ENCODE peak calls at places on chromosomes 6 and 20, in seven cellular contexts. C is progenitor cell of endocrine pancreas, P is omental fat pad, U is left lung, S is epithelial cell of esophagus, W is endothelial cell of umbilical vein, O is bronchial epithelial cell. A is an unnamed sample.
A peak's percentile ranks its signal among the peaks of the same experiment; 100 is the strongest.

GRCh38 chr6:33814663-33814985 is 10.8 kb upstream of the MLN start:
- DNase-seq in C (no peak), P (no peak), U (no peak), S (no peak), W (no peak), O (no peak), A (no peak)

GRCh38 chr6:129844118-129844891 is 16.8 kb downstream of the TMEM244 start:
- DNase-seq in C (no peak), P (no peak), U (no peak), S (peak; percentile 54), W (peak; percentile 32), O (peak; percentile 60), A (no peak)

GRCh38 chr20:36542019-36542488 is 735 bp downstream of the MYL9 start:
- DNase-seq in C (peak; percentile 30), P (no peak), U (no peak), S (peak; percentile 19), W (peak; percentile 26), O (peak; percentile 12), A (no peak)

GRCh38 chr20:9508696-9509178 is 5.7 kb upstream of the LAMP5 start:
- DNase-seq in C (no peak), P (no peak), U (no peak), S (no peak), W (no peak), O (no peak), A (no peak)

GRCh38 chr6:99993533-99994251 is at the start of gene MCHR2:
- DNase-seq in C (no peak), P (no peak), U (no peak), S (peak; percentile 13), W (no peak), O (no peak), A (no peak)

GRCh38 chr6:45480697-45481415 is 103.1 kb upstream of the SUPT3H start:
- DNase-seq in C (no peak), P (no peak), U (no peak), S (no peak), W (no peak), O (no peak), A (no peak)

GRCh38 chr20:41168281-41169183 is 31.2 kb downstream of the PLCG1 start:
- DNase-seq in C (no peak), P (no peak), U (peak; percentile 27), S (no peak), W (no peak), O (no peak), A (no peak)

GRCh38 chr6:150588862-150589499 is 10.7 kb upstream of the PLEKHG1 start:
- DNase-seq in C (no peak), P (no peak), U (no peak), S (no peak), W (no peak), O (no peak), A (no peak)

GRCh38 chr20:47282864-47283263 is 73.6 kb downstream of the ZMYND8 start:
- DNase-seq in C (no peak), P (no peak), U (no peak), S (no peak), W (no peak), O (no peak), A (no peak)

GRCh38 chr6:126661646-126662045 is 321.7 kb downstream of the CENPW start:
- DNase-seq in C (no peak), P (no peak), U (no peak), S (peak; percentile 18), W (no peak), O (peak; percentile 52), A (no peak)

GRCh38 chr6:166474721-166475565 is 92.2 kb upstream of the MPC1 start:
- DNase-seq in C (no peak), P (no peak), U (no peak), S (peak; percentile 31), W (no peak), O (no peak), A (no peak)

GRCh38 chr6:152110878-152111820 is 303.7 kb downstream of the ESR1 start:
- DNase-seq in C (no peak), P (no peak), U (no peak), S (no peak), W (no peak), O (no peak), A (no peak)

GRCh38 chr6:84897874-84898635 is 133.7 kb upstream of the TBX18 start:
- DNase-seq in C (no peak), P (no peak), U (no peak), S (peak; percentile 78), W (peak; percentile 87), O (peak; percentile 89), A (no peak)

GRCh38 chr6:35647400-35647799 is 41.3 kb downstream of the FKBP5 start:
- DNase-seq in C (no peak), P (no peak), U (no peak), S (no peak), W (no peak), O (no peak), A (no peak)

GRCh38 chr6:112173401-112173800 is 81.0 kb downstream of the LAMA4 start:
- DNase-seq in C (no peak), P (no peak), U (no peak), S (no peak), W (no peak), O (no peak), A (no peak)

GRCh38 chr6:128807577-128807976 is 75.4 kb upstream of the LAMA2 start:
- DNase-seq in C (no peak), P (no peak), U (no peak), S (peak; percentile 50), W (peak; percentile 62), O (peak; percentile 65), A (no peak)

GRCh38 chr20:57264908-57265648 is 1.4 kb downstream of the BMP7 start:
- DNase-seq in C (no peak), P (no peak), U (no peak), S (no peak), W (no peak), O (no peak), A (no peak)

GRCh38 chr20:57265649-57266250 is 691 bp downstream of the BMP7 start:
- DNase-seq in C (peak; percentile 30), P (no peak), U (no peak), S (no peak), W (no peak), O (no peak), A (no peak)

GRCh38 chr20:57263127-57263609 is 3.3 kb downstream of the BMP7 start:
- DNase-seq in C (no peak), P (no peak), U (no peak), S (peak; percentile 6), W (no peak), O (peak; percentile 8), A (no peak)

GRCh38 chr20:57263767-57264150 is 2.7 kb downstream of the BMP7 start:
- DNase-seq in C (no peak), P (no peak), U (no peak), S (no peak), W (no peak), O (no peak), A (no peak)

DNA sequence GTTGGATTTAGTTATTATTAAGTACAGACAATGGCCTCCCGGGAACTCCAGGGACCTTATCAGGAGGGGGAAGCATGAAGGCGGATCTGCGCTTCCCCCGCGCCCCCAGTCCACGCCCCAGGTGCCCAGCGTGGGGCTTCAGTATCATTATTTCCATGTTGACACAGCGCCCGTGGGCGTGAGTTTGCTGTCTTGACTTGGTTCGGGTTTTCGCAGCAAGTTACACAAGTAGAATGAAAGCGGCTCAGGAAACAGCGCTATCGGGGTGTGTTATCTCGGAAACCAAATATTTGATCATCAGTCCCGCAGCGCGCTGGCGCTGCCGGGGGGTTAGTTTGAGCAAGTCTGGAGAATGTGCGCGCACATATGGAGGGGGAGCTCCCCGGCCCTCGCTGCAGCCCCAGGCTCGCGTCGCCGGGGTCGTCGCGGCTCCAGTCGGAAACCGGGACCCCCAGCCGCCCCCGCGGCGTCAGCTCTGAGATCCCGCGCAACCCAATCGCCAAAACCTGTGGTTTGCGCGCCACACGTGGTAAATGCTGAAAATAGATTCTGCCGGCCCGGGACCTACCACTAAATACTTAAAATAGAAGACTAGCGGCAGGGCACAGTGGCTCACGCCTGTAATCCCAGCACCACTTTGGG is 2.2 kb downstream of the BMP7 start:
- DNase-seq in C (peak; percentile 56), P (no peak), U (no peak), S (no peak), W (no peak), O (no peak), A (no peak)
- TF ChIP-seq CTCF in C (no peak), P (no peak), U (no peak), S (no peak), W (no peak), O (no peak), A (no peak)

GRCh38 chr20:24341781-24342180 is 127.6 kb upstream of the SYNDIG1 start:
- DNase-seq in C (no peak), P (no peak), U (no peak), S (no peak), W (no peak), O (no peak), A (no peak)

GRCh38 chr20:24337551-24337950 is 131.9 kb upstream of the SYNDIG1 start:
- DNase-seq in C (no peak), P (no peak), U (no peak), S (no peak), W (no peak), O (no peak), A (no peak)

GRCh38 chr20:24340933-24341332 is 128.5 kb upstream of the SYNDIG1 start:
- DNase-seq in C (no peak), P (no peak), U (no peak), S (peak; percentile 86), W (no peak), O (peak; percentile 93), A (no peak)

GRCh38 chr20:24337074-24337473 is 132.4 kb upstream of the SYNDIG1 start:
- DNase-seq in C (no peak), P (no peak), U (no peak), S (peak; percentile 81), W (no peak), O (peak; percentile 81), A (no peak)

DNA sequence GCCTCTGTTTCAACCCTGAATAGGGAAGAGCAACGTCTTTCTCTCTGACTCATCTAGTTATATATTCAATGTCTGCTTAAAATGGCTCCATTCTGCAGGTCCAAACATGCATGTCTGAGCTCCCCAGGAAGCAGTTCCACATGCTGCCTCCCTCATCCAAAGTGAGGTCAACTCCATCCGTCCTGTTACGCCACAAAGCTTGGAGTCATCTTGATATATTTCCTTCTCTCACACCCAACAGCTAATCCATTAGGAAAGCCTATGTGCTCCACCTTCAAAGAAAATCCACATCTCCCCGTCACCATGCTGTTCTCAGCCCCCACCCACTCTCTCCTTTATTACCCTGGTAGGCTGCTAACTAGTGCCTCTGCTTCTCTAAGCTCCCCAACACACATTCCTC is 130.2 kb upstream of the SYNDIG1 start:
- DNase-seq in C (no peak), P (no peak), U (no peak), S (peak; percentile 99), W (no peak), O (peak; percentile 99), A (no peak)
- TF ChIP-seq CTCF in C (no peak), P (no peak), U (no peak), S (no peak), W (no peak), O (no peak), A (no peak)

DNA sequence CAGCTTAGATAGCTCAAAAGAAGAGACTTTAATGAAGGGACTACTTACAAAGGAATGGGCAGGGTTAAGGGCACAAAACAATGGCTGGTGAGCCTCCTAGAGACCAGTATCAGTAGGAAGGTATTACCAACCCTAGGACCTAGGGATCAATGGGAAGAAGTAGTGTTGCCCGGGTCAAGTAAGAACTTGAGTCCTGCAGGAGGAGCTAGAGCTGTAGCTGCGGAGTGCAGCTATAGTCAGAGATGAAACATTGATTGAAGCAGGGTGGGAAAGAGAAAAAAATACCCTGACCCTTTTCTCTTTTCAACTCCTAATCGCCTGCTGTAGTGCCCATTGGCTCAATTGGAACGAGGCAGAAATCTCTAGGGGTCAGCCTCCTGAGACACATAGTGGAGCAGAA is 144.0 kb downstream of the FLRT3 start:
- DNase-seq in C (no peak), P (no peak), U (no peak), S (peak; percentile 8), W (no peak), O (no peak), A (no peak)
- TF ChIP-seq CTCF in C (no peak), P (no peak), U (no peak), S (no peak), W (no peak), O (no peak), A (no peak)

GRCh38 chr6:139927236-139927635 is 552.8 kb upstream of the CITED2 start:
- DNase-seq in C (no peak), P (no peak), U (no peak), S (no peak), W (peak; percentile 22), O (peak; percentile 3), A (no peak)
- TF ChIP-seq CTCF in C (no peak), P (no peak), U (no peak), S (peak; percentile 34), W (no peak), O (no peak), A (peak; percentile 23)

A was measured in type B pancreatic cell.